ENCODE peak calls at places on chromosomes 2 and 18, in five cellular contexts. F is IMR-90, G is GM23248, J is GM12878, P is NT2/D1. B is an unnamed sample. For H3K9me3, the result is how much of the 10 kb centered on the place peaks cover.

GRCh38 chr2:206345606-206346005 is 71.1 kb downstream of the ZDBF2 start:
- DNase-seq in F (no peak), G (no peak), J (no peak), P (no peak), B (no peak)

GRCh38 chr2:18479901-18480369 is 80.5 kb downstream of the RDH14 start:
- DNase-seq in F (no peak), G (peak), J (no peak), P (no peak), B (peak)

GRCh38 chr2:10919776-10920606 is 8.3 kb downstream of the KCNF1 start:
- DNase-seq in F (no peak), G (no peak), J (no peak), P (no peak), B (no peak)

GRCh38 chr2:69149631-69150215 is 136.7 kb downstream of the ANTXR1 start:
- DNase-seq in F (peak), G (peak), J (no peak), P (peak), B (peak)

GRCh38 chr2:29420484-29420883 is 305.3 kb downstream of the CLIP4 start:
- DNase-seq in F (no peak), G (no peak), J (no peak), P (no peak), B (no peak)

GRCh38 chr2:112962308-112963175 is 15.3 kb upstream of the IL36G start:
- DNase-seq in F (no peak), G (no peak), J (no peak), P (no peak), B (no peak)

GRCh38 chr2:143229411-143229810 is 100.2 kb downstream of the ARHGAP15 start:
- DNase-seq in F (no peak), G (no peak), J (no peak), P (no peak), B (no peak)

GRCh38 chr18:50559750-50560680 is at the start of gene MAPK4:
- DNase-seq in F (no peak), G (peak), J (no peak), P (no peak), B (peak)

GRCh38 chr2:23293063-23293462 is 91.9 kb upstream of the KLHL29 start:
- DNase-seq in F (no peak), G (peak), J (no peak), P (no peak), B (no peak)

GRCh38 chr2:202317080-202317859 is 51.7 kb downstream of the NOP58 start:
- DNase-seq in F (peak), G (peak), J (no peak), P (no peak), B (peak)

GRCh38 chr2:171272039-171272438 is 111.3 kb upstream of the TLK1 start:
- DNase-seq in F (peak), G (peak), J (no peak), P (no peak), B (peak)

GRCh38 chr18:60684843-60685513 is 312.4 kb upstream of the MC4R start:
- DNase-seq in F (peak), G (peak), J (no peak), P (peak), B (peak)

GRCh38 chr2:33380001-33380609 is 96.3 kb upstream of the RASGRP3 start:
- DNase-seq in F (no peak), G (peak), J (no peak), P (peak), B (no peak)

GRCh38 chr2:152483276-152483996 is 148.5 kb downstream of the FMNL2 start:
- DNase-seq in F (peak), G (peak), J (no peak), P (no peak), B (no peak)

GRCh38 chr2:157748371-157749132 is 119.9 kb upstream of the ACVR1C start:
- DNase-seq in F (peak), G (peak), J (no peak), P (no peak), B (peak)

GRCh38 chr2:65754219-65754618 is 321.8 kb upstream of the SPRED2 start:
- DNase-seq in F (no peak), G (no peak), J (no peak), P (no peak), B (no peak)

GRCh38 chr2:160210599-160211138 is 10.6 kb upstream of the ITGB6 start:
- DNase-seq in F (peak), G (peak), J (peak), P (peak), B (peak)

GRCh38 chr2:85794491-85795121 is 40.8 kb downstream of the ATOH8 start:
- DNase-seq in F (no peak), G (no peak), J (no peak), P (no peak), B (no peak)

GRCh38 chr2:192029089-192029488 is 165.6 kb downstream of the TMEFF2 start:
- DNase-seq in F (peak), G (peak), J (no peak), P (peak), B (no peak)

GRCh38 chr2:169767243-169767888 is 31.3 kb upstream of the SSB start:
- DNase-seq in F (peak), G (peak), J (no peak), P (peak), B (peak)

GRCh38 chr2:188303363-188304031 is 11.8 kb downstream of the GULP1 start:
- DNase-seq in F (peak), G (peak), J (no peak), P (peak), B (peak)

GRCh38 chr2:130337735-130338325 is 4.9 kb upstream of the IMP4 start:
- DNase-seq in F (peak), G (peak), J (no peak), P (no peak), B (peak)

GRCh38 chr18:13280066-13280795 is 61.7 kb downstream of the LDLRAD4 start:
- DNase-seq in F (no peak), G (no peak), J (no peak), P (peak), B (no peak)

GRCh38 chr2:178193823-178194599 is at the start of gene OSBPL6:
- DNase-seq in F (peak), G (peak), J (no peak), P (peak), B (peak)

GRCh38 chr2:175575346-175576258 is 394.1 kb upstream of the ATP5MC3 start:
- DNase-seq in F (no peak), G (no peak), J (peak), P (no peak), B (no peak)

GRCh38 chr2:126886906-126887280 is 11.8 kb upstream of the TEX51 start:
- DNase-seq in F (no peak), G (no peak), J (no peak), P (no peak), B (no peak)

GRCh38 chr18:36340232-36340631 is 42.7 kb downstream of the FHOD3 start:
- DNase-seq in F (no peak), G (no peak), J (no peak), P (no peak), B (no peak)

GRCh38 chr2:239002960-239003932 is 155.4 kb downstream of the TWIST2 start:
- DNase-seq in F (peak), G (peak), J (no peak), P (no peak), B (peak)

GRCh38 chr2:112118148-112118547 is 20.0 kb upstream of the FBLN7 start:
- DNase-seq in F (no peak), G (peak), J (no peak), P (no peak), B (no peak)

GRCh38 chr18:13400636-13401315 is 182.2 kb downstream of the LDLRAD4 start:
- DNase-seq in F (no peak), G (no peak), J (no peak), P (no peak), B (no peak)

GRCh38 chr2:156430978-156431358 is 5.2 kb upstream of the GPD2 start:
- DNase-seq in F (peak), G (peak), J (peak), P (no peak), B (peak)

GRCh38 chr2:240918258-240919091 is 12.3 kb downstream of the CROCC2 start:
- DNase-seq in F (no peak), G (no peak), J (no peak), P (no peak), B (no peak)

GRCh38 chr2:240916571-240917008 is 10.5 kb downstream of the CROCC2 start:
- DNase-seq in F (peak), G (peak), J (no peak), P (no peak), B (peak)

GRCh38 chr2:240915526-240916335 is 9.6 kb downstream of the CROCC2 start:
- DNase-seq in F (no peak), G (no peak), J (no peak), P (no peak), B (no peak)

GRCh38 chr2:240917684-240918257 is 11.6 kb downstream of the CROCC2 start:
- DNase-seq in F (no peak), G (peak), J (no peak), P (no peak), B (no peak)

GRCh38 chr2:240917009-240917683 is 11.0 kb downstream of the CROCC2 start:
- DNase-seq in F (no peak), G (no peak), J (no peak), P (no peak), B (no peak)
- H3K9ac ChIP-seq in F (no peak), G (peak), J (no peak), P (peak), B (peak)

DNA sequence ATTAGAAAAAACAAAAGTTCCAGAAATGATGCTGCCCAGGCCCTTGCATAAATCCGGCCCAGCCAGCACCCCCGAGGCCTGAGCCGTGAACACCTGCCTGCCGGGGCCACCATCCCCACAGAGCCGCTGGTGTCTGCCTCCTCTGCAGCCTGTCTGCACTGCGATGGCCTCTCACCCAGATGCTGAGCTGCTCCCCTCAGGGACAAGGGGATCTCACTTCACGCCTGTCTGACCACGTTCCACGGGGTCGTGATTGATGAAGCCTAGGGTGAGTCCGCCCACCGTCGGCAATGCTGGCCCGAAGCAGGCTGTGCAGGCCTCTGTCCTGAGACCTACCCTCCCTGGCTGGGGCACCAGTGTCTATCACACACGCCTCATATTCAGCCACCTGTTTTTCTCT is 444.2 kb downstream of the EIPR1 start:
- DNase-seq in F (no peak), G (no peak), J (no peak), P (no peak), B (no peak)
- H3K9me3 ChIP-seq in F (under half), G (under half), J (under half), P (under half), B (under half)

DNA sequence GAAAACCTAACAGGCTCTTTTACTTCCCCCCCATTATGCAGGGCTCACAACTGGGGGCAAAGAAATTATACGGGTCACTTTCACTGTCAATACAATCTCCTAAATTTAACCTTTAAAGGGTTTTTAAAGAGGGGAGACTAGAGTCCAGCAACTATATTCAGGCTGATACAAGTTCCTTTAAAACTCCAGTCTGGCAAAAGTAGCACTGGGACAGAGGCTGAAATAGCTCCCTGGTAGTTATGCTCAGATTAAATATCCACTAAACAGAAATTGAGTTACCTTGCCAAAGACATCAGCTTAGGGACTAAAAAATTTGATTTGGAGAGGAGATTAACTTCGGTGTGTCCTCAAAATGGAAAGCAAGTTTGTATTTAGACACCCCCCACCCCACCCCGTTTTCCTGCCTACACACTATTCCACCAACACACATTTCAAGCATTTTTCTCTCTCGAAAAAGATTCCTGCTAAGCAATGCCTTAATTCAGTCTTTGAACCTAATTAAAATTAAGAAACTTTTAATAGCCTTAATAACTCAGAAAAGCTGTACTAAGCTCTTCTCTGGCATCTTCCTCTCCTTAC is 127.2 kb downstream of the OSBPL1A start:
- DNase-seq in F (peak), G (peak), J (no peak), P (no peak), B (peak)
- H3K9ac ChIP-seq in F (peak), G (peak), J (no peak), P (peak), B (peak)

GRCh38 chr2:109175350-109175678 is 46.3 kb downstream of the SH3RF3 start:
- DNase-seq in F (no peak), G (no peak), J (no peak), P (no peak), B (no peak)
- H3K9me3 ChIP-seq in F (under half), G (under half), J (under half), P (under half), B (under half)

GRCh38 chr2:118058979-118059378 is 29.3 kb upstream of the INSIG2 start:
- DNase-seq in F (no peak), G (peak), J (no peak), P (no peak), B (no peak)

GRCh38 chr2:118062048-118062447 is 26.2 kb upstream of the INSIG2 start:
- DNase-seq in F (no peak), G (peak), J (no peak), P (no peak), B (peak)

GRCh38 chr2:118061135-118061955 is 26.9 kb upstream of the INSIG2 start:
- DNase-seq in F (peak), G (peak), J (peak), P (no peak), B (peak)

GRCh38 chr2:118062669-118063068 is 25.6 kb upstream of the INSIG2 start:
- DNase-seq in F (no peak), G (no peak), J (no peak), P (no peak), B (no peak)

DNA sequence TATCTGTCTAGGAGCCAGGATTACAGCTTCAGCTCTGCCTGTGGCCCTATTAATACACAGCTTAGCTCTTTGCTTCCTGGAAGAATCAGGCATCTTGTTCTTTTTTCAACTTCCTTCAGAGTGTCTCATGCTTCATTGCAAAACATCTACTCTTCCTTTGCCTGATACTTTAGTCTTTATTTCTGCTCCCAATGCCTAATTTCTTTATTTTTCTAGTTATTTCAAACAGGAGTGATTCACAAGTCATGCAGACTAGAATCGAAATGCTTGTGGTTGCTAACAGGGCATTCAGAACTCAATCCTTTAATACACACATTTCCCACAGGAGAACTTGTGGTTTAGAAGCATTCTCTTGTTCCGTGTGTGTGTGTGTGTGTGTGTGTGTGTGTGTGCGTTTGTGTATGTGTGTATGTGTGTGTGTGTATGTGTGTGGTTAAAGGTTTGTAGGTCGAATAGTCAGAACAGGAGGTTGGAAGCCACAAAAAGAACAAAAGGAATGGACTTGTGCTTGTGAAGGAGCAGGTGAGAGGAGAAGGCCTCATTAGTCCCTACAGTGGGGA is 28.3 kb upstream of the INSIG2 start:
- DNase-seq in F (peak), G (peak), J (peak), P (no peak), B (peak)
- H3K9ac ChIP-seq in F (no peak), G (peak), J (no peak), P (no peak), B (peak)